ENCODE peak calls at places on chromosome 21, in five cellular contexts. V, Z, F, W and C are unnamed samples. For H3K4me1 and H3K36me3, the result is how much of the 10 kb centered on the place peaks cover.

GRCh38 chr21:36708512-36709029 is 9.7 kb downstream of the SIM2 start:
- DNase-seq in W (no peak), F (no peak), Z (no peak), V (no peak), C (no peak)

GRCh38 chr21:14084701-14085100 is 126.1 kb downstream of the LIPI start:
- DNase-seq in V (no peak), W (no peak), F (no peak), Z (no peak), C (no peak)

GRCh38 chr21:18000961-18001522 is 181.9 kb upstream of the C21orf91 start:
- DNase-seq in V (no peak), F (peak), Z (no peak), W (no peak), C (no peak)

GRCh38 chr21:17738171-17738953 is 80.8 kb downstream of the C21orf91 start:
- DNase-seq in V (peak), F (no peak), Z (no peak), W (no peak), C (no peak)

GRCh38 chr21:33028271-33028670 is 2.5 kb downstream of the OLIG2 start:
- DNase-seq in F (no peak), W (no peak), V (no peak), Z (no peak), C (no peak)

GRCh38 chr21:26766826-26767325 is 78.3 kb downstream of the ADAMTS1 start:
- DNase-seq in Z (no peak), W (no peak), F (no peak), V (no peak), C (no peak)

GRCh38 chr21:46097826-46098286 is at the start of gene COL6A2:
- DNase-seq in V (peak), W (peak), F (peak), Z (peak), C (peak)

GRCh38 chr21:26641062-26641461 is 68.0 kb upstream of the CYYR1 start:
- DNase-seq in Z (no peak), F (no peak), W (no peak), V (no peak), C (no peak)

GRCh38 chr21:46667735-46668380 is 32.4 kb downstream of the PRMT2 start:
- DNase-seq in W (peak), Z (no peak), F (peak), V (no peak), C (no peak)

GRCh38 chr21:40453183-40453582 is 393.8 kb downstream of the DSCAM start:
- DNase-seq in V (no peak), W (no peak), F (no peak), Z (no peak), C (no peak)

GRCh38 chr21:37593015-37593414 is 226.4 kb downstream of the DYRK1A start:
- DNase-seq in F (no peak), W (peak), V (no peak), Z (no peak), C (no peak)

DNA sequence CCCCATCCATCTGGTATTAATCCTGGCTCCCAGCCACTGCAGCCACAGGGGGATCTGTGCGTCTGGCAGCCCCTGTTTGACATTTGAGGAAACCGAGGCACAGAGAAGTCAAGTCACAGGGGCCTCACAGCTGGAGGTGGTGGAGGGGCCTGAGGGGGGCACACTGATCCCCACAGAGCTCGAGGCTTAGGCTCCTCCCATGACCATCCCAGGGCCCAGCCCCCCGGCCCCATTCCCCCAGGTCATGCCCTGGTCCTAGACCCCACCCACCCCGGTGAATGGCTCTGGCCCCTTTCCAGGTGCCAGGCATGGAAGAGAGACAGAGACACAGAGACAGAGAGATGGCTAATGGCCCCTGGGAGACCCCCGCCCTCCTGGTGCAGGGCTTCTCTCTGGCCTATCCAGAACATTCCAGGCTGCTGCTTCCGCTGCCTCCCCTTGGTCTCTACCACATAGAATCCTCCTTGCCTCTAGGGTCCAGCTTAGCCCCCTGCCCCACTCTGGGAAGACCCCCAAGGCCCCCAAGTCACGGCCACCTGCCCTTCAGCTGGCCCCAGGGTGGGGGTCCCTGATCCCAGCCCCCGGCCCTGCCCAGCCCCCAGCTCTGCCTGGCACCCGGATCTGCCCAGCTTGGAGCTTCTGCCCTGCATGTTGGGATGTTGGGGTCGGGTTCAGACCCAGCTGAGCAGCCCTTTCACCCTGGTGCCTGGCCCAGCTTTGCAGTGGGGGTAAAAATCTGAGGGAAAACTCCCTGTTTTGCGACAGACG is 29.2 kb upstream of the LRRC3 start:
- DNase-seq in F (no peak), Z (peak), W (no peak), V (peak), C (peak)
- H3K4me3 ChIP-seq in F (no peak), Z (no peak), W (no peak), V (no peak), C (no peak)

DNA sequence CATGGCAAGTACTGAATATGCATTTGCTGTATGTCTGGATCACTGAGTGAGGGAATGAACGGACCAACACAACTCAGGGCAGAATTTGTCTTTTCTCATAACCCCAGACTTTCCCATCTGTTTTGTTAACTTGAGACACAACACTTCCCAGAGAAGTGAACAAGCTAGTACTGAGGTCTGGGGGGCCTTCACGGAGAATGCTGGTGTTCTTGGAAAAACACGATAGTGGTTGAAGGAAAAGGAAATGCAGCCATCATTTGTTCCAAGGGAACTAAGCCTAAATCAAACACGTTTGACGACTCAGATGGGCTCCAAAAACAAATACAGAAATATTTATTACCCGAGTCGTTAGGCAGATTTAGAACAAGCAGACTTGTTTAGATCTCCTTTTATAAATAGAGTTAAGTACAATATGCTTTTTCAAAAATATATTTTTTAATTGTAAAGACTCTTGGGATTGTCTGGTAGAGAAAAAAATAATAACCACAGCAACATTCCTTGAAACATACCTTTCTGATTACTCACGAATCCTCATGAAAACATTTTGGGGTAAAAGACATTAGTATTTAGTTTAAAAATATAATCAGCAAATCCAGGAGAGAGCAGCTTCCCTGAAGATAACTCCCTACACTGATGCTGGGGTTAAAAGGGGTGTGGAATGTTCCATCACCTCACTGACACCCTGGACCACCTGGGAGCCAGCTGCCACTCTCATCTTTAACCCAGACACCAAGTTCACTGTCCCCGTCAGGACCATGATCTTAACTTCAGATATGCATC is 427.7 kb upstream of the RUNX1 start:
- DNase-seq in W (no peak), Z (no peak), F (peak), V (no peak), C (no peak)
- H3K4me1 ChIP-seq in W (under half), Z (under half), F (under half), V (under half), C (under half)

DNA sequence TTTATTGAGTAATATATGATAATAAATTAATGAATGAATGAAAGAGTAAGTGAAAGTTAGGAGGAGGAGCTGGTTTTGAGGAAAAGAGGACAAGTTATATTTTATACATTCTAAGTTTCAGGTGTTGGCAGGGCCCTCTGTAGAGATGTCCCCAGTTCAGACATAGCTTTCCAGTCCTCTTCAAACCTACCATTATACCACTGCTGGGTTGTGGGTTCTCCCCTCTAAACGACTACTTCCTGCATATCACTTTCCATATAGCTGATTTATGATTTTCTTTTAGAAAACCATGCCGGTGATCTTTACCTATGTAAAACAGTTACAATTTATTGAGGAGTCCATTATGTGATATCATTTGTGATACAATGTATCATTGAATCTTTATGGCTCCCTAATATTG is 116.9 kb downstream of the RUNX1 start:
- DNase-seq in Z (no peak), V (no peak), F (no peak), W (no peak), C (no peak)
- H3K36me3 ChIP-seq in Z (under half), V (under half), F (under half), W (under half), C (under half)

DNA sequence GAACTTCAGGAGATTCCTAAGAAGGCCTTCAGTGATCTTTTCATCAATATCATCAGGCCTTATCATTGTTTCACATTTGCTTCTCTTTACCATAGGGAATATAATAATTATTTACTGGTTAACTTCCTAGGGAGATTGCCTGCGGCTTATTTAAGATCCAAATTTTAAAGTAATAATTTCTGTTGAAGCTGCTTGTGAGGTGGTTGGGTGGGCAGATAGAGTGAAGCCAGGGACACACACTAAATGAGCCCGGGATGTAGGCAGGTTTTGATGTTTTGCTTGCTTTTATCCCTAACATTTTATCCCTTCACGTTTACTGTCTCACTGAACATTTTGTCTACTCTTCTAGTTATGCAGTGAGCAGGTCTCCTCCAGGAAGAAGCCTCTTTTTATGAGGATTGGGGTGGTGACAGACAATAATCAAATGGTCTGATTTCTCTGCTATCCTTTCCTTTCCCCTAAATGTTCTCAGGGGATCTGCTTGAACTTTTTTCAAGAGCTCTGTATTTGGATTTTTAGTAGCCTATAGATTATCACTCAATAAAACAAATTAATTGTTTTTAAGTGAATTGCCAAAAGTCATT is 164.7 kb downstream of the RUNX1 start:
- DNase-seq in F (peak), V (no peak), Z (no peak), W (no peak), C (no peak)
- H3K4me3 ChIP-seq in F (peak), V (no peak), Z (no peak), W (no peak), C (peak)

GRCh38 chr21:41784456-41785102 is 17.7 kb upstream of the RIPK4 start:
- DNase-seq in F (no peak), W (no peak), Z (no peak), V (no peak), C (no peak)
- H3K4me1 ChIP-seq in F (under half), W (under half), Z (under half), V (under half), C (under half)

GRCh38 chr21:15825699-15826098 is 95.9 kb downstream of the USP25 start:
- DNase-seq in W (no peak), V (no peak), Z (no peak), F (no peak), C (no peak)

GRCh38 chr21:15820327-15820726 is 90.5 kb downstream of the USP25 start:
- DNase-seq in W (no peak), Z (no peak), F (no peak), V (no peak), C (no peak)

GRCh38 chr21:15826147-15826780 is 96.5 kb downstream of the USP25 start:
- DNase-seq in W (peak), F (peak), V (no peak), Z (no peak), C (peak)

GRCh38 chr21:15823486-15824150 is 93.8 kb downstream of the USP25 start:
- DNase-seq in W (no peak), V (no peak), Z (no peak), F (no peak), C (no peak)

GRCh38 chr21:15820857-15821256 is 91.1 kb downstream of the USP25 start:
- DNase-seq in V (no peak), Z (no peak), F (no peak), W (no peak), C (no peak)
- H3K36me3 ChIP-seq in V (under half), Z (under half), F (under half), W (half or more), C (under half)